ENCODE peak calls at places on chromosomes 11 and 22, in five cellular contexts. Z is HepG2, R is IMR-90, Y is H1, X is K562. U is an unnamed sample.

GRCh38 chr11:110479445-110480101 is 49.8 kb downstream of the FDX1 start:
- DNase-seq in Z (no peak), R (peak), Y (no peak), X (peak), U (no peak)

GRCh38 chr22:46604306-46604690 is 15.9 kb upstream of the GRAMD4 start:
- DNase-seq in Z (no peak), R (peak), Y (no peak), X (peak), U (no peak)

GRCh38 chr22:35839811-35840739 is 122.4 kb downstream of the APOL5 start:
- DNase-seq in Z (no peak), R (peak), Y (peak), X (peak), U (peak)

GRCh38 chr22:39180566-39180965 is 28.1 kb upstream of the CBX7 start:
- DNase-seq in Z (no peak), R (no peak), Y (no peak), X (peak), U (no peak)

GRCh38 chr11:78340530-78340929 is 77.1 kb downstream of the GAB2 start:
- DNase-seq in Z (no peak), R (no peak), Y (no peak), X (no peak), U (no peak)

GRCh38 chr11:59643390-59643789 is 25.4 kb downstream of the PATL1 start:
- DNase-seq in Z (peak), R (no peak), Y (no peak), X (no peak), U (no peak)

GRCh38 chr11:35073691-35074382 is 65.1 kb upstream of the CD44 start:
- DNase-seq in Z (no peak), R (peak), Y (no peak), X (no peak), U (no peak)

GRCh38 chr11:93407777-93408401 is 77.3 kb downstream of the DEUP1 start:
- DNase-seq in Z (no peak), R (peak), Y (no peak), X (no peak), U (no peak)

GRCh38 chr11:1827095-1827797 is 7.5 kb upstream of the SYT8 start:
- DNase-seq in Z (peak), R (peak), Y (no peak), X (no peak), U (peak)

GRCh38 chr11:15769203-15769602 is 587.1 kb downstream of the SOX6 start:
- DNase-seq in Z (no peak), R (no peak), Y (no peak), X (no peak), U (no peak)

GRCh38 chr22:22687638-22688500 is 43.5 kb downstream of the GGTLC2 start:
- DNase-seq in Z (peak), R (peak), Y (no peak), X (peak), U (no peak)

GRCh38 chr11:130403967-130404366 is 24.4 kb downstream of the ADAMTS8 start:
- DNase-seq in Z (no peak), R (no peak), Y (peak), X (no peak), U (no peak)

DNA sequence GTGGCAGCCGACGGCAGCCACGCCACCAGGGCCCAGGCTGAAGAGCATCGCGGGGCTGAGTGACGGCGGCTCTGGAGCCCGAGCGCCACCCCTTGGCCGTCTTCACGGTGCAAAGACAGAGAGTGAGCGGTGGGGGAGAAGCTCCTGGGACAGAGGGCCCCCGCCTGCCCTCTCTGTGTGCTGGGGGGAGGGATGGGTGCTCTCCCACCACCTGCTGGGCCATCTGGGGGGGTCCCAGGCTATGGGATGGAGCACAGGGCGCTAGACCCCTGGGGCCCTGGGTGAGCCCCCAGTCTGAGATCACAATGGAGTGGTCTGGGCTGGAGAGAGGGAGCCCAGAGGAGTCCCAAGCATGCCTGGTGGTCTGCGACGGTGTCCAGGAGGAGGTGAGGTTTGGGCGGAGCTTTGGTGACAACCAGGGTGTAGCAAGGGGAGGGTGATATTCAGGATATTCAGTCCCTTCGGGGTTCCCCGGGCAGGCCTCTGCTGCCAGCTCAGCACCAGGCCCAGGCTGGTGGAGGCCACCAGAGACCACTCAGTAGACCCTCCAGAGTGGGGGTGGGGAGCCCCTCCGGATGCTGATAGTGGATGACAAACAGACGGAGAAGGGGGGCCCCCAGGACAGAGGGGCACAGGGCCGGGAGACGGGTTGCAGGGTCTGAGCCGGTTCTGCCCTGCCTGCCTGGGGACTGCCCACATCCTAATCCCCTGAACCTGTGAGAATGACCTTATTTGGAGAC is 78.1 kb upstream of the PRR5 start:
- DNase-seq in Z (no peak), R (peak), Y (no peak), X (peak), U (peak)
- TF ChIP-seq MAFK in Z (no peak), R (no peak), Y (no peak), X (no peak), U (no peak)

GRCh38 chr11:120524536-120525085 is 13.1 kb downstream of the GRIK4 start:
- DNase-seq in Z (no peak), R (no peak), Y (no peak), X (no peak), U (no peak)

GRCh38 chr11:120526241-120526640 is 14.7 kb downstream of the GRIK4 start:
- DNase-seq in Z (no peak), R (no peak), Y (no peak), X (no peak), U (no peak)

GRCh38 chr11:120527111-120527748 is 15.7 kb downstream of the GRIK4 start:
- DNase-seq in Z (no peak), R (peak), Y (peak), X (no peak), U (no peak)

GRCh38 chr11:120523196-120523595 is 11.6 kb downstream of the GRIK4 start:
- DNase-seq in Z (no peak), R (no peak), Y (no peak), X (no peak), U (no peak)

DNA sequence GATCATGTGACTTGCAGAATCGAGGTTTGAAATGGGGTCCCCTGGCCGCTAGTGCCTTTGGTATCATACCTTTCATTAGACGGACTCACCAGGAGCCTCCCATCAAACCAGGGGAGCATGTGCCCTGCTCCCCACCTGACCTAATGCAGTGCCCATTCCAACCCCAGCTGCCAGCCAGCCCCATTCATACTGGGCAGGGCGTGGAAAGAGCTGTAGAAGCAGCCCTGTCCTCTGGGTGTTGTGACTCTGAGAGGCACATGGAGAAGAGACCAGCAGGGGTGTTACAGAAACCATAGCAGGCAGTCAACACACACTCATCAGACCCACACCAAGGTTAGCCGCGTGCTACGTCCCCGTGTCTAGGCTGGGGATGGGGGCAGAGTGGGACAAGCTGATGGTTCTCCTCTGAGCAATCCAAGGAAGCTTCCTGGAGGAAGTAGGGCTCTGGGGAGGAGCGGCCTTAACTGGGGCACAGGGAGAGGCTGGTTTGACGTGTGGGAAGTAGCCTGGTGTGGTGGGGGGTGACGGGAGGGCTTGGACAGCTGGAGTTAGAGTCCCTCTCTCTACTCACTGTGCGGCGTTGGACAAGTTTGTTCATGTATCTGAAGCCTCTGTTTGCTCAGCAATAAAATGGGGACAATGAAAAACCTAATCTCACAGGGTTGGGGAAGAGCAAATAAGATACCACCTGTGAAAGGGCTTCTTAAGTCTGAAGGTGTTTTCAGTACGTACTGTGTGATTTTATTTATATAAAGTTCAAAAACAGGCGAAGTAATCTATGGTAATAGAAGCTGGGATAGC is 13.9 kb downstream of the GRIK4 start:
- DNase-seq in Z (no peak), R (no peak), Y (no peak), X (no peak), U (no peak)
- TF ChIP-seq MAFK in Z (no peak), R (no peak), Y (no peak), X (no peak), U (no peak)

DNA sequence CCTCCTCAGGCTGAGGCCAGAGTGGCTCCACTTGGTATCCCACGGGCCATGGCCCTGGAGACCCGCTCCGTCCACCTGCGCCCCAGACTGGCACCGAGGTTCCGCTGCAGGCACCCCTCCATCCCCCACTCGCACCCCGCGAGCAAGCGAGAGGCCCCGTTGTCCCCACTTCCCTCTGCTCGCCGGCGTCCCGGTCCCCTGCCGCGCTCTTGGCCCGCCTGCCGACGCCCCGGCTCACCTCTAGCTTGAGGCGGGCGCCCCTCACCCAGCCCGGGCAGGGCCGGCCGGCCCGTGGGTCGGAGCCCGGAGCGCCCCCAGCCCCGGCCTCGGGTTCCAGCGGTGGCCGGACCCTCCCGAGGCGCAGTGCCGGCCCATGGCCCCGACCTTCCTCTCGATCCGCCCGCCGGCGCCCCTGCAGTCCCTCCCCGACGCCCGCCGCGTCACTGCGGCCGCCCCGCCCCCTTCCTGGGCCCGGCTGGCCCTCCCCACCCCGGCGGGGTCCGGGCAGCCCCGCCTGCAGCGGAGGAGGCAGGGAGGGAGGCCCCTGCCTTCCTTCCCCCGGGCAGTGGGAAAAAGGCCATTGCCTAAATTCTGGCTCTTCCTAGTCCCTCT is at the start of gene PITPNM1:
- DNase-seq in Z (peak), R (peak), Y (no peak), X (peak), U (peak)
- TF ChIP-seq MAFK in Z (no peak), R (no peak), Y (no peak), X (no peak), U (no peak)

GRCh38 chr22:19569976-19570375 is 45.8 kb upstream of the CLDN5 start:
- DNase-seq in Z (no peak), R (no peak), Y (no peak), X (no peak), U (no peak)
- TF ChIP-seq MAFK in Z (no peak), R (no peak), Y (no peak), X (no peak), U (no peak)

DNA sequence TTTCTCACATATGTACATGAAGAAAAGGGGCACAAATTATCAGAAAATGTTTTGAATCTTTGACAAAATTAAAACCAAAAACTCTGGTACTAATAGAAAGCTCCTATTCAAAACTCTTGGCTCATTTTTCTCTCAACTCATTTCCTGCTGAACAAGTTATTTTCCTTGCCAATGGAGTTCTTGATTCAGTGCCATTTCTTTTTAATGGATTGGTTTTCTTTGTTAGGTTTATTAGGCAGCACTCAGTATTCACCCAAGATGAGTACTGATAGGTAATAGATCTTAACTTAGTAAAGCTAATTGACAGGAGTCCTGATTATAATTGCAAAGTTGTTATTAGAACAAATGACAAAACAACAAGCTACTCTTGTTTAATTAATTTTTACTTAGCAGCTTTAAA is 279.4 kb upstream of the PDGFD start:
- DNase-seq in Z (no peak), R (no peak), Y (no peak), X (no peak), U (no peak)
- TF ChIP-seq MAFK in Z (no peak), R (no peak), Y (no peak), X (no peak), U (no peak)

GRCh38 chr11:44906641-44907040 is 44.0 kb downstream of the TP53I11 start:
- DNase-seq in Z (no peak), R (no peak), Y (no peak), X (peak), U (no peak)

GRCh38 chr11:44903518-44903917 is 47.2 kb downstream of the TP53I11 start:
- DNase-seq in Z (no peak), R (no peak), Y (no peak), X (no peak), U (no peak)

GRCh38 chr11:44905131-44905866 is 45.4 kb downstream of the TP53I11 start:
- DNase-seq in Z (no peak), R (peak), Y (no peak), X (peak), U (no peak)

GRCh38 chr11:44903035-44903434 is 47.6 kb downstream of the TP53I11 start:
- DNase-seq in Z (no peak), R (no peak), Y (no peak), X (no peak), U (no peak)

GRCh38 chr11:44904261-44905080 is 46.2 kb downstream of the TP53I11 start:
- DNase-seq in Z (no peak), R (no peak), Y (no peak), X (peak), U (no peak)
- TF ChIP-seq MAFK in Z (no peak), R (no peak), Y (no peak), X (no peak), U (no peak)

DNA sequence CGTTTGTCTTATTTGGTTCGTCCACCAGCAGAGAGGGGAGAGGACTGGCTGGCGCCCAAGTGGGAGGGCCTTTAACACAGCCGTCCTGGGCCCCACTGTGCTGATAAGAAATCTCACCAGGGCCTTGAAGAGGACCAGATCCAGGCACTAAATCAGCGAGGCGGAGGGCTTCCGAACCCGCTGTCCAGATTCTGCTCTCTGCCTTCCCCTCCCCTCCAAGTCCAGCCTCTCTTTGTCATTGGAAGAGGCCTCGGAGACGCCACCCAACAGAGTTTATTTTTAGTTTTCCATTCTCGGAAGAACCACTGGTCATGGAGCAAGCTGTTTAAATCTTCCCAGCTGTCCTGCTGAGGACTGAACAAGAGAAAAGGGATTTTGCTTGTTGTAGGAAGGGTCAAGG is 9.3 kb upstream of the FXYD6 start:
- DNase-seq in Z (peak), R (no peak), Y (no peak), X (peak), U (no peak)
- TF ChIP-seq MAFK in Z (no peak), R (no peak), Y (no peak), X (no peak), U (no peak)